ENCODE peak calls at places on chromosomes 4 and X, in ten cellular contexts. Z is Right ventricle myocardium superior; V is activated CD4-positive, alpha-beta T cell treated with anti-CD3 and anti-CD28 coated beads, Interleukin-2, amount 50 U/mL, for 48 hours; B is lower leg skin; F is A549; K is CD8-positive, alpha-beta memory T cell; C is ACHN; Y is stimulated activated CD4-positive, alpha-beta T cell treated with anti-CD3 and anti-CD28 coated beads, Interleukin-1b, Interleukin-23, amount 100 ng/mL, for 1 hour; U is mammary epithelial cell; S is WTC11. H is an unnamed sample.
A peak's percentile ranks its signal among the peaks of the same experiment; 100 is the strongest.

GRCh38 chr4:105808459-105809041 is 86.7 kb upstream of the NPNT start:
- DNase-seq in Z (no peak), V (no peak), B (no peak), F (peak; percentile 0), K (no peak), C (peak; percentile 11), Y (no peak), U (peak; percentile 75), S (no peak), H (no peak)

GRCh38 chrX:129427267-129427666 is 96.0 kb downstream of the SMARCA1 start:
- DNase-seq in Z (peak; percentile 13), V (no peak), B (no peak), F (no peak), K (no peak), C (no peak), Y (no peak), U (no peak), S (no peak), H (no peak)

GRCh38 chr4:3293410-3294391 is 880 bp downstream of the RGS12 start:
- DNase-seq in Z (peak; percentile 58), V (no peak), B (no peak), F (no peak), K (no peak), C (no peak), Y (no peak), U (no peak), S (peak; percentile 26), H (no peak)

GRCh38 chr4:55321707-55322264 is 24.3 kb upstream of the SRD5A3 start:
- DNase-seq in Z (no peak), V (peak; percentile 69), B (peak; percentile 78), F (peak; percentile 73), K (no peak), C (peak; percentile 70), Y (peak; percentile 20), U (peak; percentile 63), S (peak; percentile 83), H (peak; percentile 93)

GRCh38 chr4:125168531-125168930 is 146.2 kb upstream of the FAT4 start:
- DNase-seq in Z (no peak), V (no peak), B (no peak), F (no peak), K (no peak), C (no peak), Y (no peak), U (no peak), S (no peak), H (no peak)

GRCh38 chrX:53795583-53795982 is 109.1 kb upstream of the HUWE1 start:
- DNase-seq in Z (no peak), V (no peak), B (no peak), F (peak; percentile 10), K (no peak), C (no peak), Y (no peak), U (no peak), S (no peak), H (peak; percentile 18)

GRCh38 chrX:107576841-107577240 is 51.5 kb upstream of the PRPS1 start:
- DNase-seq in Z (no peak), V (peak; percentile 11), B (no peak), F (no peak), K (no peak), C (no peak), Y (no peak), U (no peak), S (no peak), H (no peak)

GRCh38 chrX:39736219-39737211 is 361.2 kb downstream of the BCOR start:
- DNase-seq in Z (peak; percentile 92), V (no peak), B (no peak), F (peak; percentile 72), K (no peak), C (no peak), Y (no peak), U (peak; percentile 48), S (no peak), H (no peak)

GRCh38 chrX:16511776-16512400 is 138.1 kb upstream of the S100G start:
- DNase-seq in Z (no peak), V (no peak), B (no peak), F (no peak), K (no peak), C (no peak), Y (no peak), U (no peak), S (no peak), H (no peak)

GRCh38 chrX:10615931-10616780 is 4.2 kb downstream of the MID1 start:
- DNase-seq in Z (peak; percentile 34), V (peak; percentile 0), B (peak; percentile 19), F (peak; percentile 73), K (no peak), C (peak; percentile 55), Y (no peak), U (no peak), S (peak; percentile 30), H (peak; percentile 75)

GRCh38 chrX:21764043-21764442 is 6.1 kb upstream of the SMPX start:
- DNase-seq in Z (no peak), V (no peak), B (no peak), F (peak; percentile 5), K (no peak), C (no peak), Y (no peak), U (peak; percentile 41), S (no peak), H (no peak)

GRCh38 chr4:144353240-144353639 is 212.7 kb upstream of the GYPA start:
- DNase-seq in Z (no peak), V (no peak), B (no peak), F (no peak), K (no peak), C (no peak), Y (no peak), U (peak; percentile 60), S (no peak), H (no peak)

GRCh38 chrX:23668335-23668734 is 1.0 kb downstream of the PRDX4 start:
- DNase-seq in Z (no peak), V (no peak), B (no peak), F (no peak), K (no peak), C (no peak), Y (no peak), U (no peak), S (no peak), H (no peak)

GRCh38 chrX:102899940-102900916 is 36.8 kb upstream of the RAB40AL start:
- DNase-seq in Z (peak; percentile 47), V (peak; percentile 78), B (peak; percentile 29), F (peak; percentile 66), K (peak; percentile 69), C (peak; percentile 65), Y (peak; percentile 59), U (peak; percentile 64), S (peak; percentile 76), H (peak; percentile 60)

GRCh38 chr4:68951806-68952585 is 392 bp upstream of the UGT2A3 start:
- DNase-seq in Z (no peak), V (no peak), B (no peak), F (no peak), K (no peak), C (no peak), Y (no peak), U (no peak), S (no peak), H (no peak)

GRCh38 chr4:21948347-21949072 is at the start of gene KCNIP4:
- DNase-seq in Z (no peak), V (no peak), B (no peak), F (no peak), K (no peak), C (peak; percentile 32), Y (no peak), U (peak; percentile 34), S (peak; percentile 59), H (peak; percentile 83)

GRCh38 chrX:64642482-64642881 is 247.2 kb upstream of the MTMR8 start:
- DNase-seq in Z (no peak), V (no peak), B (no peak), F (no peak), K (no peak), C (no peak), Y (no peak), U (no peak), S (peak; percentile 17), H (peak; percentile 12)

GRCh38 chr4:52606766-52607165 is 52.3 kb downstream of the USP46 start:
- DNase-seq in Z (no peak), V (no peak), B (no peak), F (no peak), K (no peak), C (no peak), Y (no peak), U (no peak), S (no peak), H (no peak)

GRCh38 chr4:176306837-176307590 is 12.8 kb upstream of the SPCS3 start:
- DNase-seq in Z (no peak), V (no peak), B (no peak), F (no peak), K (no peak), C (peak; percentile 72), Y (no peak), U (no peak), S (no peak), H (no peak)

GRCh38 chr4:16253127-16253960 is 27.1 kb upstream of the TAPT1 start:
- DNase-seq in Z (no peak), V (no peak), B (no peak), F (peak; percentile 32), K (no peak), C (peak; percentile 52), Y (no peak), U (peak; percentile 64), S (no peak), H (no peak)

GRCh38 chr4:93827272-93827947 is 1.1 kb upstream of the ATOH1 start:
- DNase-seq in Z (no peak), V (no peak), B (no peak), F (no peak), K (no peak), C (no peak), Y (no peak), U (no peak), S (peak; percentile 77), H (peak; percentile 81)

GRCh38 chr4:8468746-8469535 is 28.4 kb downstream of the TRMT44 start:
- DNase-seq in Z (peak; percentile 74), V (peak; percentile 63), B (no peak), F (peak; percentile 53), K (peak; percentile 55), C (peak; percentile 43), Y (peak; percentile 30), U (peak; percentile 39), S (peak; percentile 89), H (peak; percentile 84)

GRCh38 chr4:130849985-130850632 is 1754.2 kb downstream of the C4orf33 start:
- DNase-seq in Z (no peak), V (no peak), B (no peak), F (no peak), K (no peak), C (no peak), Y (no peak), U (no peak), S (no peak), H (no peak)

GRCh38 chrX:128460835-128461234 is 408.6 kb upstream of the ACTRT1 start:
- DNase-seq in Z (no peak), V (no peak), B (no peak), F (peak; percentile 11), K (no peak), C (no peak), Y (no peak), U (no peak), S (no peak), H (peak; percentile 10)

GRCh38 chr4:985123-985830 is 1.6 kb upstream of the IDUA start:
- DNase-seq in Z (peak; percentile 87), V (peak; percentile 81), B (no peak), F (no peak), K (peak; percentile 78), C (no peak), Y (peak; percentile 59), U (peak; percentile 19), S (peak; percentile 84), H (peak; percentile 82)

GRCh38 chrX:76454456-76454927 is 27.0 kb downstream of the MAGEE1 start:
- DNase-seq in Z (no peak), V (no peak), B (no peak), F (peak; percentile 23), K (no peak), C (peak; percentile 19), Y (no peak), U (peak; percentile 23), S (peak; percentile 12), H (peak; percentile 39)